ENCODE peak calls at places on chromosomes 16 and 17, in nine cellular contexts. One of them, this sample, is unnamed.

GRCh38 chr17:60597297-60597696 is 2.7 kb upstream of the PPM1D start:
- DNase-seq in PC-3: no peak
- DNase-seq in H9: no peak
- DNase-seq in K562: no peak
- DNase-seq in brain microvascular endothelial cell: no peak
- DNase-seq in hepatocyte: no peak
- DNase-seq in uterus: no peak
- DNase-seq in heart right ventricle: no peak
- DNase-seq in foreskin keratinocyte: no peak
- DNase-seq in this sample: no peak

GRCh38 chr17:73640691-73641090 is 3.6 kb downstream of the SDK2 start:
- DNase-seq in PC-3: no peak
- DNase-seq in H9: no peak
- DNase-seq in K562: no peak
- DNase-seq in brain microvascular endothelial cell: no peak
- DNase-seq in hepatocyte: no peak
- DNase-seq in uterus: no peak
- DNase-seq in heart right ventricle: no peak
- DNase-seq in foreskin keratinocyte: no peak
- DNase-seq in this sample: no peak

GRCh38 chr17:76204277-76204676 is 36.0 kb downstream of the RNF157 start:
- DNase-seq in PC-3: peak
- DNase-seq in H9: no peak
- DNase-seq in K562: no peak
- DNase-seq in brain microvascular endothelial cell: peak
- DNase-seq in hepatocyte: no peak
- DNase-seq in uterus: no peak
- DNase-seq in heart right ventricle: no peak
- DNase-seq in foreskin keratinocyte: peak
- DNase-seq in this sample: peak

GRCh38 chr16:50526796-50527195 is 21.4 kb upstream of the NKD1 start:
- DNase-seq in PC-3: no peak
- DNase-seq in H9: peak
- DNase-seq in K562: no peak
- DNase-seq in brain microvascular endothelial cell: no peak
- DNase-seq in hepatocyte: no peak
- DNase-seq in uterus: no peak
- DNase-seq in heart right ventricle: no peak
- DNase-seq in foreskin keratinocyte: no peak
- DNase-seq in this sample: no peak

GRCh38 chr17:73091410-73091769 is 1.1 kb downstream of the SLC39A11 start:
- DNase-seq in PC-3: no peak
- DNase-seq in H9: no peak
- DNase-seq in K562: no peak
- DNase-seq in brain microvascular endothelial cell: no peak
- DNase-seq in hepatocyte: no peak
- DNase-seq in uterus: no peak
- DNase-seq in heart right ventricle: no peak
- DNase-seq in foreskin keratinocyte: no peak
- DNase-seq in this sample: no peak

GRCh38 chr16:84505249-84506156 is 1.0 kb upstream of the MEAK7 start:
- DNase-seq in PC-3: no peak
- DNase-seq in H9: no peak
- DNase-seq in K562: no peak
- DNase-seq in brain microvascular endothelial cell: no peak
- DNase-seq in hepatocyte: no peak
- DNase-seq in uterus: no peak
- DNase-seq in heart right ventricle: no peak
- DNase-seq in foreskin keratinocyte: no peak
- DNase-seq in this sample: no peak

GRCh38 chr16:66306366-66307150 is 59.9 kb upstream of the CDH5 start:
- DNase-seq in PC-3: no peak
- DNase-seq in H9: no peak
- DNase-seq in K562: no peak
- DNase-seq in brain microvascular endothelial cell: no peak
- DNase-seq in hepatocyte: no peak
- DNase-seq in uterus: no peak
- DNase-seq in heart right ventricle: no peak
- DNase-seq in foreskin keratinocyte: no peak
- DNase-seq in this sample: no peak

GRCh38 chr17:59329558-59330313 is 1.7 kb upstream of the YPEL2 start:
- DNase-seq in PC-3: peak
- DNase-seq in H9: peak
- DNase-seq in K562: peak
- DNase-seq in brain microvascular endothelial cell: peak
- DNase-seq in hepatocyte: peak
- DNase-seq in uterus: peak
- DNase-seq in heart right ventricle: peak
- DNase-seq in foreskin keratinocyte: no peak
- DNase-seq in this sample: peak

GRCh38 chr16:55010492-55011260 is 80.0 kb downstream of the IRX5 start:
- DNase-seq in PC-3: no peak
- DNase-seq in H9: no peak
- DNase-seq in K562: no peak
- DNase-seq in brain microvascular endothelial cell: no peak
- DNase-seq in hepatocyte: no peak
- DNase-seq in uterus: no peak
- DNase-seq in heart right ventricle: no peak
- DNase-seq in foreskin keratinocyte: no peak
- DNase-seq in this sample: no peak

GRCh38 chr17:17487998-17488397 is 8.2 kb downstream of the RASD1 start:
- DNase-seq in PC-3: no peak
- DNase-seq in H9: no peak
- DNase-seq in K562: no peak
- DNase-seq in brain microvascular endothelial cell: no peak
- DNase-seq in hepatocyte: no peak
- DNase-seq in uterus: no peak
- DNase-seq in heart right ventricle: no peak
- DNase-seq in foreskin keratinocyte: no peak
- DNase-seq in this sample: no peak

GRCh38 chr17:40304464-40304863 is 4.5 kb upstream of the RARA start:
- DNase-seq in PC-3: no peak
- DNase-seq in H9: no peak
- DNase-seq in K562: no peak
- DNase-seq in brain microvascular endothelial cell: no peak
- DNase-seq in hepatocyte: no peak
- DNase-seq in uterus: peak
- DNase-seq in heart right ventricle: no peak
- DNase-seq in foreskin keratinocyte: no peak
- DNase-seq in this sample: no peak

GRCh38 chr17:7107795-7108559 is 6.6 kb downstream of the ASGR2 start:
- DNase-seq in PC-3: no peak
- DNase-seq in H9: no peak
- DNase-seq in K562: no peak
- DNase-seq in brain microvascular endothelial cell: no peak
- DNase-seq in hepatocyte: no peak
- DNase-seq in uterus: no peak
- DNase-seq in heart right ventricle: no peak
- DNase-seq in foreskin keratinocyte: no peak
- DNase-seq in this sample: no peak

GRCh38 chr17:29358421-29358820 is 31.7 kb upstream of the TAOK1 start:
- DNase-seq in PC-3: no peak
- DNase-seq in H9: no peak
- DNase-seq in K562: no peak
- DNase-seq in brain microvascular endothelial cell: no peak
- DNase-seq in hepatocyte: no peak
- DNase-seq in uterus: no peak
- DNase-seq in heart right ventricle: no peak
- DNase-seq in foreskin keratinocyte: no peak
- DNase-seq in this sample: no peak

GRCh38 chr16:3576211-3576610 is 992 bp downstream of the NLRC3 start:
- DNase-seq in PC-3: no peak
- DNase-seq in H9: no peak
- DNase-seq in K562: no peak
- DNase-seq in brain microvascular endothelial cell: no peak
- DNase-seq in hepatocyte: no peak
- DNase-seq in uterus: no peak
- DNase-seq in heart right ventricle: no peak
- DNase-seq in foreskin keratinocyte: no peak
- DNase-seq in this sample: no peak
- H3K27ac ChIP-seq in PC-3: no peak
- H3K27ac ChIP-seq in H9: no peak
- H3K27ac ChIP-seq in K562: no peak
- H3K27ac ChIP-seq in brain microvascular endothelial cell: no peak
- H3K27ac ChIP-seq in hepatocyte: no peak
- H3K27ac ChIP-seq in uterus: no peak
- H3K27ac ChIP-seq in heart right ventricle: no peak
- H3K27ac ChIP-seq in foreskin keratinocyte: no peak
- H3K27ac ChIP-seq in this sample: no peak

GRCh38 chr16:67668495-67669157 is 2.0 kb downstream of the C16orf86 start:
- DNase-seq in PC-3: no peak
- DNase-seq in H9: no peak
- DNase-seq in K562: no peak
- DNase-seq in brain microvascular endothelial cell: no peak
- DNase-seq in hepatocyte: no peak
- DNase-seq in uterus: no peak
- DNase-seq in heart right ventricle: no peak
- DNase-seq in foreskin keratinocyte: no peak
- DNase-seq in this sample: no peak
- TF ChIP-seq CTCF in PC-3: peak
- TF ChIP-seq CTCF in H9: peak
- TF ChIP-seq CTCF in K562: no peak
- TF ChIP-seq CTCF in brain microvascular endothelial cell: peak
- TF ChIP-seq CTCF in hepatocyte: no peak
- TF ChIP-seq CTCF in uterus: no peak
- TF ChIP-seq CTCF in heart right ventricle: no peak
- TF ChIP-seq CTCF in foreskin keratinocyte: peak
- TF ChIP-seq CTCF in this sample: no peak

GRCh38 chr16:9089660-9090059 is 1.8 kb upstream of the HAPSTR1 start:
- DNase-seq in PC-3: no peak
- DNase-seq in H9: no peak
- DNase-seq in K562: no peak
- DNase-seq in brain microvascular endothelial cell: no peak
- DNase-seq in hepatocyte: no peak
- DNase-seq in uterus: no peak
- DNase-seq in heart right ventricle: no peak
- DNase-seq in foreskin keratinocyte: no peak
- DNase-seq in this sample: no peak
- H3K27ac ChIP-seq in PC-3: no peak
- H3K27ac ChIP-seq in H9: no peak
- H3K27ac ChIP-seq in K562: peak
- H3K27ac ChIP-seq in brain microvascular endothelial cell: no peak
- H3K27ac ChIP-seq in hepatocyte: peak
- H3K27ac ChIP-seq in uterus: peak
- H3K27ac ChIP-seq in heart right ventricle: peak
- H3K27ac ChIP-seq in foreskin keratinocyte: no peak
- H3K27ac ChIP-seq in this sample: peak

DNA sequence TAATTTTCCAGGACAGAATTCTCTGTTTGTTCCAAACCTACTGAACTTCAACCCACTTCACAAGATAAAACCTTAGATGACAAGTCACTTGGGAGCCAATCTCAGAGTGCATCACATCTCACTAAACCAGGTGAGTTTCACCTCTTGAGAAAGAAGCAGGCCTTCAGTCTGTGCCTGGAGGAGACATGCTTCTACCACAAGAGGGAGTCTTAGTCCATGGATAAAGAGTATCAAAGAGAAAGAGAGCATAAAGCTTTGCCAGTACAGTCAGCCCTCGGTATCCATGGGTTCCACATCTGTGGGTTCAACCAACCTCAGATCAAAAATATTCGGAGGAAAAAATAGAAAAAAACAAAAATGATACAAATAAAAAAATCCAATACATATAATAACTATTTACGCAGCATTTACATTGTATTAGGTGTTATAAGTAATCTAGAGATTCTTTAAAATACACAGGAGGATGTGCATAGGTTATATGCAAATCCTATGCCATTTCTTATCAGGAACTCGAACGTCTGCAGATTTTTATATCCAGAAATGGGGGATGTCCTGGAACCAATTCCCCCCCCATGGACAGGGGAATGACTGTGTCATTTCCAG is 37.7 kb downstream of the DUSP14 start:
- DNase-seq in PC-3: peak
- DNase-seq in H9: no peak
- DNase-seq in K562: peak
- DNase-seq in brain microvascular endothelial cell: peak
- DNase-seq in hepatocyte: peak
- DNase-seq in uterus: no peak
- DNase-seq in heart right ventricle: no peak
- DNase-seq in foreskin keratinocyte: peak
- DNase-seq in this sample: peak
- TF ChIP-seq CTCF in PC-3: peak
- TF ChIP-seq CTCF in H9: peak
- TF ChIP-seq CTCF in K562: peak
- TF ChIP-seq CTCF in brain microvascular endothelial cell: peak
- TF ChIP-seq CTCF in hepatocyte: peak
- TF ChIP-seq CTCF in uterus: peak
- TF ChIP-seq CTCF in heart right ventricle: peak
- TF ChIP-seq CTCF in foreskin keratinocyte: peak
- TF ChIP-seq CTCF in this sample: peak

GRCh38 chr17:78677303-78678219 is 100.4 kb upstream of the DNAH17 start:
- DNase-seq in PC-3: peak
- DNase-seq in H9: no peak
- DNase-seq in K562: no peak
- DNase-seq in brain microvascular endothelial cell: no peak
- DNase-seq in hepatocyte: no peak
- DNase-seq in uterus: no peak
- DNase-seq in heart right ventricle: no peak
- DNase-seq in foreskin keratinocyte: no peak
- DNase-seq in this sample: no peak
- H3K27ac ChIP-seq in PC-3: no peak
- H3K27ac ChIP-seq in H9: no peak
- H3K27ac ChIP-seq in K562: no peak
- H3K27ac ChIP-seq in brain microvascular endothelial cell: no peak
- H3K27ac ChIP-seq in hepatocyte: no peak
- H3K27ac ChIP-seq in uterus: no peak
- H3K27ac ChIP-seq in heart right ventricle: no peak
- H3K27ac ChIP-seq in foreskin keratinocyte: no peak
- H3K27ac ChIP-seq in this sample: peak

GRCh38 chr17:34517406-34517805 is 62.0 kb upstream of the TMEM132E start:
- DNase-seq in PC-3: no peak
- DNase-seq in H9: no peak
- DNase-seq in K562: no peak
- DNase-seq in brain microvascular endothelial cell: no peak
- DNase-seq in hepatocyte: no peak
- DNase-seq in uterus: no peak
- DNase-seq in heart right ventricle: no peak
- DNase-seq in foreskin keratinocyte: no peak
- DNase-seq in this sample: no peak

GRCh38 chr17:34519286-34519685 is 60.1 kb upstream of the TMEM132E start:
- DNase-seq in PC-3: no peak
- DNase-seq in H9: peak
- DNase-seq in K562: peak
- DNase-seq in brain microvascular endothelial cell: no peak
- DNase-seq in hepatocyte: no peak
- DNase-seq in uterus: no peak
- DNase-seq in heart right ventricle: no peak
- DNase-seq in foreskin keratinocyte: no peak
- DNase-seq in this sample: no peak
- TF ChIP-seq CTCF in PC-3: peak
- TF ChIP-seq CTCF in H9: peak
- TF ChIP-seq CTCF in K562: peak
- TF ChIP-seq CTCF in brain microvascular endothelial cell: no peak
- TF ChIP-seq CTCF in hepatocyte: peak
- TF ChIP-seq CTCF in uterus: no peak
- TF ChIP-seq CTCF in heart right ventricle: peak
- TF ChIP-seq CTCF in foreskin keratinocyte: peak
- TF ChIP-seq CTCF in this sample: no peak